ENCODE peak calls at places on chromosome 5, in nine cellular contexts. E is HCT116, O is GM23248, Q is OCI-LY7, G is GM23338, F is neural progenitor cell, Y is MM.1S, I is SK-N-SH, S is hepatocyte. P is an unnamed sample. For H4K20me1, the result is how much of the 10 kb centered on the place peaks cover.

GRCh38 chr5:95600557-95600956 is 19.3 kb upstream of the GPR150 start:
- DNase-seq in Q (no peak), O (peak), F (no peak), G (no peak), E (no peak), S (no peak), Y (no peak), I (no peak), P (no peak)

GRCh38 chr5:76622973-76623596 is at the start of gene F2RL2:
- DNase-seq in Y (no peak), Q (no peak), E (no peak), S (peak), I (no peak), O (peak), F (peak), G (peak), P (peak)

GRCh38 chr5:140795259-140795641 is 598 bp downstream of the PCDHA2 start:
- DNase-seq in S (peak), Q (no peak), I (no peak), Y (peak), G (peak), O (peak), F (peak), E (no peak), P (no peak)

GRCh38 chr5:116492016-116492623 is 82.5 kb downstream of the SEMA6A start:
- DNase-seq in Q (peak), I (no peak), G (no peak), E (no peak), S (no peak), F (no peak), Y (no peak), O (peak), P (peak)

GRCh38 chr5:158821321-158821720 is 278.4 kb downstream of the EBF1 start:
- DNase-seq in Y (no peak), I (no peak), Q (no peak), F (no peak), O (no peak), E (no peak), G (no peak), S (no peak), P (no peak)

GRCh38 chr5:80953587-80953986 is 6.6 kb upstream of the RASGRF2 start:
- DNase-seq in F (no peak), Q (no peak), G (no peak), S (no peak), O (no peak), I (no peak), E (no peak), Y (no peak), P (no peak)

GRCh38 chr5:175700991-175701390 is 43.1 kb downstream of the HRH2 start:
- DNase-seq in Y (no peak), I (peak), Q (peak), F (no peak), O (no peak), E (peak), S (no peak), G (peak), P (peak)

GRCh38 chr5:72790188-72790587 is 26.3 kb upstream of the TNPO1 start:
- DNase-seq in Y (no peak), G (no peak), S (no peak), O (peak), Q (no peak), F (no peak), I (no peak), E (no peak), P (no peak)

GRCh38 chr5:115419794-115420585 is 123.5 kb upstream of the CCDC112 start:
- DNase-seq in E (peak), O (peak), S (peak), I (no peak), G (peak), F (no peak), Y (no peak), Q (no peak), P (peak)

GRCh38 chr5:5270958-5271605 is 131.0 kb downstream of the ADAMTS16 start:
- DNase-seq in Q (no peak), F (peak), I (peak), G (peak), O (peak), S (peak), E (peak), Y (no peak), P (peak)

GRCh38 chr5:161165998-161166660 is 314.1 kb upstream of the ATP10B start:
- DNase-seq in O (no peak), E (no peak), G (peak), Y (no peak), Q (no peak), S (no peak), I (no peak), F (no peak), P (no peak)

GRCh38 chr5:102106599-102106998 is 189.5 kb downstream of the SLCO4C1 start:
- DNase-seq in Y (no peak), S (no peak), E (no peak), F (no peak), G (no peak), O (no peak), I (no peak), Q (no peak), P (no peak)

GRCh38 chr5:35061216-35061615 is 13.5 kb upstream of the AGXT2 start:
- DNase-seq in Q (no peak), I (no peak), Y (no peak), E (no peak), O (peak), F (no peak), S (peak), G (no peak), P (no peak)

GRCh38 chr5:86880785-86881492 is 263.2 kb downstream of the COX7C start:
- DNase-seq in O (peak), I (peak), Q (peak), E (peak), S (peak), G (peak), F (peak), Y (peak), P (peak)

GRCh38 chr5:90932052-90932699 is 373.6 kb downstream of the ADGRV1 start:
- DNase-seq in E (peak), Q (peak), O (peak), S (peak), Y (peak), F (peak), I (peak), G (peak), P (peak)

GRCh38 chr5:120446068-120446492 is 18.0 kb upstream of the PRR16 start:
- DNase-seq in I (no peak), E (no peak), Y (no peak), Q (no peak), S (peak), F (no peak), G (no peak), O (peak), P (peak)

GRCh38 chr5:115773010-115773580 is 43.4 kb downstream of the CDO1 start:
- DNase-seq in O (no peak), G (peak), Q (no peak), I (no peak), F (peak), Y (no peak), S (no peak), E (no peak), P (no peak)

GRCh38 chr5:35213608-35214007 is 16.7 kb downstream of the PRLR start:
- DNase-seq in F (no peak), I (no peak), Y (no peak), O (peak), G (no peak), E (no peak), S (no peak), Q (no peak), P (peak)

GRCh38 chr5:165244407-165244806 is 1739.0 kb downstream of the MAT2B start:
- DNase-seq in E (no peak), Y (no peak), Q (no peak), O (no peak), G (no peak), S (no peak), F (no peak), I (no peak), P (no peak)

GRCh38 chr5:40572947-40573346 is 106.8 kb upstream of the PTGER4 start:
- DNase-seq in I (no peak), E (no peak), G (no peak), Y (no peak), F (no peak), S (no peak), O (peak), Q (no peak), P (no peak)

GRCh38 chr5:146344155-146345118 is 5.8 kb downstream of the POU4F3 start:
- DNase-seq in Y (no peak), S (no peak), Q (no peak), F (peak), G (peak), E (no peak), I (peak), O (no peak), P (peak)

GRCh38 chr5:1834721-1835425 is 33.7 kb downstream of the NDUFS6 start:
- DNase-seq in S (no peak), G (no peak), E (no peak), F (peak), I (peak), O (no peak), Y (no peak), Q (no peak), P (no peak)

GRCh38 chr5:9596833-9597232 is 33.3 kb downstream of the TAS2R1 start:
- DNase-seq in E (no peak), O (peak), F (peak), S (no peak), Y (no peak), I (peak), Q (no peak), G (peak), P (no peak)

GRCh38 chr5:62707539-62707938 is 128.9 kb downstream of the LRRC70 start:
- DNase-seq in O (no peak), S (no peak), Q (no peak), Y (no peak), F (no peak), I (no peak), G (no peak), E (no peak), P (no peak)

GRCh38 chr5:120546922-120547321 is 82.8 kb downstream of the PRR16 start:
- DNase-seq in O (no peak), Y (no peak), E (no peak), I (no peak), Q (no peak), S (no peak), G (no peak), F (no peak), P (no peak)

GRCh38 chr5:8340739-8341344 is 471.9 kb downstream of the MTRR start:
- DNase-seq in S (peak), I (peak), Q (peak), F (peak), Y (no peak), O (peak), E (no peak), G (peak), P (peak)

GRCh38 chr5:103424453-103425205 is 138.0 kb downstream of the NUDT12 start:
- DNase-seq in O (peak), G (no peak), Y (no peak), S (no peak), Q (no peak), F (no peak), E (no peak), I (no peak), P (no peak)

GRCh38 chr5:179298181-179298993 is 46.9 kb downstream of the ADAMTS2 start:
- DNase-seq in G (no peak), Q (no peak), S (no peak), Y (no peak), E (no peak), O (no peak), F (no peak), I (no peak), P (no peak)

GRCh38 chr5:163893301-163893700 is 387.9 kb downstream of the MAT2B start:
- DNase-seq in Y (no peak), S (no peak), G (no peak), E (no peak), O (peak), I (no peak), F (no peak), Q (no peak), P (peak)

GRCh38 chr5:59058977-59059687 is 476.3 kb downstream of the RAB3C start:
- DNase-seq in Q (no peak), S (no peak), Y (no peak), O (no peak), I (no peak), G (no peak), E (no peak), F (no peak), P (no peak)

GRCh38 chr5:59058237-59058636 is 475.4 kb downstream of the RAB3C start:
- DNase-seq in I (no peak), S (no peak), O (no peak), Y (no peak), E (no peak), G (no peak), F (no peak), Q (no peak), P (no peak)

GRCh38 chr5:59051938-59052337 is 469.1 kb downstream of the RAB3C start:
- DNase-seq in S (no peak), E (no peak), Q (no peak), Y (no peak), G (no peak), I (no peak), F (no peak), O (no peak), P (no peak)

GRCh38 chr5:59054963-59055528 is 472.2 kb downstream of the RAB3C start:
- DNase-seq in Q (no peak), Y (no peak), E (no peak), I (no peak), O (no peak), S (no peak), F (no peak), G (no peak), P (no peak)

DNA sequence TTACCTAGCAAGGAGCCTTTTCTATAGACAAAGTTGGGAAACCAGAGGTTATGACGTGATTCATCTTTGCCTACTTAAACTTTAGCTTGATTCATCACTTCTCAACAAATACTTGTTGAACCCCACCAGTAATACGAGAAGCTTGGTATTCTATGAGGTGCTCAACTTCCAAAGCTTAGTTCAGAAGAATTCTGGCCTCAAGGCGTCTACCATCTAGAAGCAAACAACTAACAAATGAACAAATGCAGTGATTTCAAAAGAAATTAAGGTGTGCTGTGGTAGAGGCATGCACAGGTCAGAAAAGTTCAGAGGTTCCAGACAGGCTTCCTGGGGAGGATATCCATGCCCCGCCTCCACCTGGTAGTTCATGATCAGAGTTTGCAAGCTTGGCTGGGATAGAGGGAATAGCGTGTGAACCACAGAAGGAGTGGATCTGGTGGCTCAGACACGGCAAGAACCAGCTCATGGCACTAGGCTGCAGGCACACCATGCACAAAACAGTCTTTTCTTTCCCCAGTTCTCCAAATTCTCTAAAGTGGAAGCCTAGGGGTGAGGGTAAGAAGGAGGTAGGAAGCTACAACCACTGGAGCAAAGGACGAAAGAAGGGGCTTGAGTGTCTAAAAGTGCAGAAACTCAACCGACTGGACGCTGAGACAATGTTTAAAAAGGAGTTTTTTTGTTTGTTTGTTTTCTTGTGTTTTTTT is 473.0 kb downstream of the RAB3C start:
- DNase-seq in E (no peak), O (no peak), Q (no peak), G (no peak), I (no peak), S (no peak), Y (no peak), F (no peak), P (peak)
- TF ChIP-seq EZH2phosphoT487 in E (no peak), O (no peak), Q (no peak), G (no peak), I (no peak), S (no peak), Y (no peak), F (no peak), P (no peak)

GRCh38 chr5:298737-299125 is 22.8 kb upstream of the AHRR start:
- DNase-seq in O (no peak), S (no peak), F (no peak), E (no peak), Y (no peak), Q (no peak), G (no peak), I (no peak), P (no peak)
- H4K20me1 ChIP-seq in O (under half), S (under half), F (under half), E (under half), Y (under half), Q (under half), G (under half), I (half or more), P (under half)

DNA sequence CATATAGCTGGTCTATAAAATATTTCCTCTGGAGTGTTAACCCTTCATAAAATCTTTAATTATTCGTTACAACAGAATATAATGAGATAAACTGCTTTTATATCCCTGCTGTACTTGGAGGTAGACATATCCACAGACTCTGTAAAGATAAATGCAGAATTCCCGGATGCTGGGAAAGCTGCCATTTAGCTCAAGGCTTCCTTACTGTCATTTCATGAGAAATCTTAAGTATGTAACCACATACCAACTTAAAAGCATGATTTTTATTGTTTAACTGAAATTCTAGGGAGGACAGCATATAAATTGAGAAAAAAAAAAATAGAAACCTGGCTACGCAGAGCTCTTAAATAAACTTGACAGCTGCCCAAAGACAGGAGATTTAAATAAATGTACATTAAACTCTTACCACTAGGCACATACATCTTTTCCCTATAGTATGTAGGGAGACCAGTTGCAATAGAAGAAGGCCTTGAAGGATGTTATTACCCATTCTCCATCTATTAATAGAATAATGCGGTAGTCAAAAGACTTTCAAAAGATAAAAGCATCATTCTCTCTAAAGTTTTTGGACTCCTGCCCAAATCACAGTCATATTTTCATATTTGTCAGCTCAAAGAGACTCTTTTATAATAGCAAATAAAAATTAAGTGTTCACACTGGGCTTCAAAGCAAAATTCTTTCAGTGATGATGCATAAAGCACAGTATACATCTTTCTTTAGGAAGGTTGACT is 373.9 kb downstream of the NDUFS4 start:
- DNase-seq in F (no peak), Y (no peak), E (no peak), I (no peak), S (no peak), G (no peak), Q (no peak), O (peak), P (peak)
- TF ChIP-seq EZH2phosphoT487 in F (no peak), Y (no peak), E (no peak), I (no peak), S (no peak), G (no peak), Q (no peak), O (no peak), P (no peak)

DNA sequence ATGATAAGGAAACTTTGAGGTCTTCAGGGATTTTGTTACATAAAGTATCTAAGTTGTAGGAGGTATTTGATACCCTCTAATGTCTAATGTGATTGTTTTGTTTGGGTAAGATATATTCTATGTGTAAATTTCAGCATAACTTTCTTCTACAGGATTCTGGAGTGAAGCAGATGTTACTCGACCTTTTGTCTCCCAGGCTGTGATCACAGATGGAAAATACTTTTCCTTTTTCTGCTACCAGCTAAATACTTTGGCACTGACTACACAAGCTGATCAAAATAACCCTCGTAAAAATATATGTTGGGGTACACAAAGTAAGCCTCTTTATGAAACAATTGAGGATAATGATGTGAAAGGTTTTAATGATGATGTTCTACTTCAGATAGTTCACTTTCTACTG is 6.0 kb downstream of the MRPS30 start:
- DNase-seq in S (no peak), O (no peak), I (no peak), Y (no peak), F (no peak), Q (no peak), E (no peak), G (no peak), P (no peak)
- H4K20me1 ChIP-seq in S (under half), O (under half), I (under half), Y (under half), F (under half), Q (under half), E (under half), G (under half), P (under half)

GRCh38 chr5:55303238-55303690 is 4.2 kb downstream of the DHX29 start:
- DNase-seq in Y (no peak), F (no peak), G (no peak), Q (no peak), S (no peak), O (peak), I (no peak), E (no peak), P (peak)
- TF ChIP-seq EZH2phosphoT487 in Y (no peak), F (no peak), G (no peak), Q (no peak), S (no peak), O (peak), I (no peak), E (no peak), P (no peak)

GRCh38 chr5:14153071-14153864 is 10.1 kb downstream of the TRIO start:
- DNase-seq in S (no peak), G (no peak), Q (no peak), I (no peak), O (no peak), Y (no peak), E (no peak), F (no peak), P (no peak)

GRCh38 chr5:14153932-14154646 is 10.9 kb downstream of the TRIO start:
- DNase-seq in I (no peak), F (peak), S (peak), Q (no peak), G (peak), E (no peak), O (peak), Y (no peak), P (peak)

GRCh38 chr5:14155730-14156129 is 12.6 kb downstream of the TRIO start:
- DNase-seq in E (no peak), I (no peak), O (no peak), F (no peak), Y (no peak), S (no peak), Q (no peak), G (no peak), P (no peak)

GRCh38 chr5:14156611-14157493 is 13.7 kb downstream of the TRIO start:
- DNase-seq in O (peak), E (peak), G (no peak), F (no peak), Y (no peak), I (peak), S (peak), Q (peak), P (peak)

GRCh38 chr5:14155075-14155474 is 11.9 kb downstream of the TRIO start:
- DNase-seq in S (no peak), F (no peak), Q (peak), O (no peak), I (no peak), Y (no peak), E (no peak), G (no peak), P (no peak)
- H4K20me1 ChIP-seq in S (half or more), F (half or more), Q (under half), O (under half), I (half or more), Y (under half), E (under half), G (half or more), P (half or more)

GRCh38 chr5:134906811-134907210 is 1.9 kb downstream of the PCBD2 start:
- DNase-seq in E (peak), G (no peak), F (no peak), Q (peak), S (no peak), O (no peak), I (no peak), Y (no peak), P (no peak)

GRCh38 chr5:134904621-134905245 is at the start of gene PCBD2:
- DNase-seq in O (peak), Q (peak), I (peak), G (peak), S (peak), E (peak), Y (peak), F (peak), P (peak)

GRCh38 chr5:134905246-134905996 is 490 bp downstream of the PCBD2 start:
- DNase-seq in I (peak), F (peak), G (peak), Y (peak), S (peak), E (peak), O (peak), Q (peak), P (peak)

GRCh38 chr5:134902071-134902801 is 2.7 kb upstream of the PCBD2 start:
- DNase-seq in S (no peak), F (no peak), Y (no peak), G (no peak), I (no peak), E (no peak), O (peak), Q (peak), P (peak)
- TF ChIP-seq EZH2phosphoT487 in S (no peak), F (no peak), Y (no peak), G (no peak), I (no peak), E (no peak), O (no peak), Q (no peak), P (no peak)

GRCh38 chr5:178227929-178228328 is 4.7 kb downstream of the PHYKPL start:
- DNase-seq in S (no peak), O (no peak), Q (no peak), Y (no peak), E (no peak), G (no peak), I (no peak), F (no peak), P (no peak)
- H4K20me1 ChIP-seq in S (under half), O (under half), Q (under half), Y (under half), E (under half), G (under half), I (under half), F (under half), P (under half)

GRCh38 chr5:41763096-41763495 is 107.1 kb downstream of the OXCT1 start:
- DNase-seq in Q (no peak), Y (peak), G (no peak), F (no peak), E (no peak), O (peak), I (no peak), S (no peak), P (peak)
- TF ChIP-seq EZH2phosphoT487 in Q (no peak), Y (no peak), G (no peak), F (no peak), E (no peak), O (peak), I (no peak), S (no peak), P (no peak)

P was measured in PC-3.